ENCODE peak calls at places on chromosome 10, in six cellular contexts. Z is non-pigmented ciliary epithelial cell, Q is M059J, H is adipocyte, Y is NCI-H226, T is ELF-1. U is an unnamed sample.

GRCh38 chr10:78424721-78425120 is 391.1 kb downstream of the RPS24 start:
- DNase-seq in Y (no peak), Z (no peak), T (no peak), Q (no peak), H (no peak), U (no peak)

GRCh38 chr10:69644658-69645295 is 14.7 kb downstream of the FAM241B start:
- DNase-seq in Z (peak), Q (peak), Y (peak), T (peak), H (peak), U (peak)

GRCh38 chr10:81280497-81281479 is 594.2 kb upstream of the NRG3 start:
- DNase-seq in T (no peak), Z (no peak), Q (no peak), H (no peak), Y (no peak), U (no peak)

GRCh38 chr10:110426294-110427153 is 71.2 kb upstream of the DUSP5 start:
- DNase-seq in T (peak), Q (no peak), Z (peak), Y (no peak), H (peak), U (peak)

GRCh38 chr10:101778781-101779543 is 3.0 kb upstream of the FGF8 start:
- DNase-seq in H (no peak), Q (no peak), T (peak), Z (no peak), Y (no peak), U (no peak)

GRCh38 chr10:11886851-11887250 is 63.7 kb downstream of the PROSER2 start:
- DNase-seq in Y (peak), T (no peak), Q (no peak), H (peak), Z (no peak), U (peak)

GRCh38 chr10:78251041-78251434 is 217.4 kb downstream of the RPS24 start:
- DNase-seq in Z (no peak), Q (no peak), Y (no peak), H (no peak), T (no peak), U (peak)

GRCh38 chr10:113961261-113961938 is 82.3 kb upstream of the ADRB1 start:
- DNase-seq in Q (no peak), Z (no peak), H (no peak), Y (no peak), T (no peak), U (no peak)

GRCh38 chr10:108684431-108684830 is 1238.9 kb downstream of the XPNPEP1 start:
- DNase-seq in Y (no peak), Z (peak), T (no peak), Q (peak), H (peak), U (no peak)

GRCh38 chr10:33329178-33329577 is 5.3 kb downstream of the NRP1 start:
- DNase-seq in Z (no peak), T (no peak), H (no peak), Y (no peak), Q (peak), U (no peak)

GRCh38 chr10:77591238-77591880 is 46.2 kb downstream of the KCNMA1 start:
- DNase-seq in H (no peak), Z (no peak), Q (no peak), T (no peak), Y (no peak), U (no peak)

U was measured in renal cortical epithelial cell.